ENCODE peak calls at places on chromosomes 11 and 22, in seven cellular contexts. B is mesendoderm, Y is mesenchymal stem cell, G is H1, M is H9, U is IMR-90, Z is trophoblast cell. V is an unnamed sample.
A peak's percentile ranks its signal among the peaks of the same experiment; 100 is the strongest.

GRCh38 chr11:119618208-119618909 is 110.6 kb downstream of the NECTIN1 start:
- DNase-seq in B (peak; percentile 94), Y (no peak), G (no peak), M (peak; percentile 27), U (no peak), Z (no peak), V (peak; percentile 47)

GRCh38 chr11:96905663-96906062 is 515.9 kb downstream of the JRKL start:
- DNase-seq in B (no peak), Y (no peak), G (no peak), M (no peak), U (no peak), Z (no peak), V (no peak)

GRCh38 chr22:49638788-49639187 is 188.9 kb downstream of the BRD1 start:
- DNase-seq in B (no peak), Y (no peak), G (no peak), M (no peak), U (no peak), Z (no peak), V (no peak)

GRCh38 chr22:50626856-50627451 is 998 bp downstream of the ARSA start:
- DNase-seq in B (no peak), Y (no peak), G (no peak), M (peak; percentile 22), U (no peak), Z (no peak), V (no peak)

GRCh38 chr11:34910817-34911216 is 5.4 kb downstream of the APIP start:
- DNase-seq in B (no peak), Y (no peak), G (no peak), M (no peak), U (no peak), Z (no peak), V (no peak)

GRCh38 chr11:77196961-77197360 is 68.9 kb downstream of the MYO7A start:
- DNase-seq in B (no peak), Y (no peak), G (no peak), M (no peak), U (no peak), Z (no peak), V (no peak)

GRCh38 chr22:27990451-27990840 is 71.4 kb upstream of the PITPNB start:
- DNase-seq in B (no peak), Y (no peak), G (no peak), M (peak; percentile 28), U (no peak), Z (no peak), V (no peak)

GRCh38 chr22:39524089-39524752 is 3.9 kb downstream of the ATF4 start:
- DNase-seq in B (no peak), Y (peak; percentile 22), G (no peak), M (no peak), U (no peak), Z (no peak), V (no peak)

GRCh38 chr11:78337554-78337924 is 80.1 kb downstream of the GAB2 start:
- DNase-seq in B (no peak), Y (no peak), G (no peak), M (no peak), U (no peak), Z (no peak), V (no peak)

GRCh38 chr22:43167001-43167589 is 15.7 kb downstream of the TSPO start:
- DNase-seq in B (no peak), Y (no peak), G (no peak), M (no peak), U (no peak), Z (no peak), V (no peak)

GRCh38 chr11:66113132-66113856 is 43.2 kb downstream of the PACS1 start:
- DNase-seq in B (peak; percentile 60), Y (peak; percentile 88), G (no peak), M (no peak), U (peak; percentile 90), Z (no peak), V (no peak)

GRCh38 chr11:47376543-47377371 is 1.6 kb downstream of the SPI1 start:
- DNase-seq in B (peak; percentile 38), Y (no peak), G (no peak), M (no peak), U (no peak), Z (no peak), V (no peak)

GRCh38 chr22:47225931-47226633 is 463.6 kb downstream of the TBC1D22A start:
- DNase-seq in B (no peak), Y (no peak), G (peak; percentile 2), M (peak; percentile 8), U (no peak), Z (no peak), V (no peak)

GRCh38 chr11:128182844-128183243 is 404.5 kb downstream of the ETS1 start:
- DNase-seq in B (peak; percentile 57), Y (no peak), G (no peak), M (no peak), U (no peak), Z (no peak), V (no peak)

GRCh38 chr11:69530278-69531070 is 49.0 kb downstream of the LINC01488 start:
- DNase-seq in B (no peak), Y (no peak), G (no peak), M (no peak), U (no peak), Z (no peak), V (no peak)

GRCh38 chr22:27990879-27991278 is 71.8 kb upstream of the PITPNB start:
- DNase-seq in B (peak; percentile 92), Y (peak; percentile 49), G (peak; percentile 83), M (peak; percentile 89), U (peak; percentile 8), Z (peak; percentile 55), V (peak; percentile 21)

GRCh38 chr11:125468025-125468424 is 28.0 kb downstream of the FEZ1 start:
- DNase-seq in B (no peak), Y (no peak), G (no peak), M (no peak), U (no peak), Z (no peak), V (no peak)

GRCh38 chr11:64089915-64090810 is 54.4 kb downstream of the FLRT1 start:
- DNase-seq in B (no peak), Y (peak; percentile 71), G (no peak), M (no peak), U (no peak), Z (no peak), V (no peak)

GRCh38 chr11:128720522-128720985 is 26.7 kb downstream of the FLI1 start:
- DNase-seq in B (no peak), Y (peak; percentile 61), G (peak; percentile 55), M (peak; percentile 46), U (no peak), Z (no peak), V (peak; percentile 56)

GRCh38 chr11:107457205-107457557 is 444 bp downstream of the CWF19L2 start:
- DNase-seq in B (peak; percentile 28), Y (no peak), G (no peak), M (no peak), U (peak; percentile 1), Z (peak; percentile 2), V (no peak)

GRCh38 chr11:113557926-113558325 is 82.7 kb upstream of the DRD2 start:
- DNase-seq in B (no peak), Y (no peak), G (no peak), M (no peak), U (no peak), Z (no peak), V (no peak)

GRCh38 chr11:120273432-120273831 is 33.5 kb downstream of the POU2F3 start:
- DNase-seq in B (no peak), Y (no peak), G (no peak), M (no peak), U (peak; percentile 38), Z (peak; percentile 61), V (no peak)

GRCh38 chr11:132658696-132659095 is 873.6 kb downstream of the OPCML start:
- DNase-seq in B (no peak), Y (no peak), G (no peak), M (no peak), U (no peak), Z (no peak), V (no peak)

GRCh38 chr22:19766506-19767426 is 6.2 kb downstream of the TBX1 start:
- DNase-seq in B (peak; percentile 71), Y (peak; percentile 21), G (peak; percentile 87), M (peak; percentile 68), U (no peak), Z (peak; percentile 25), V (no peak)

GRCh38 chr11:19786644-19787043 is 74.0 kb downstream of the NAV2 start:
- DNase-seq in B (no peak), Y (no peak), G (no peak), M (no peak), U (no peak), Z (no peak), V (no peak)
- H4K8ac ChIP-seq in B (no peak overlapping the region), Y (no peak overlapping the region), G (no peak overlapping the region), M (no peak overlapping the region), U (no peak overlapping the region), Z (no peak overlapping the region), V (no peak overlapping the region)

GRCh38 chr11:83816572-83817187 is 530.5 kb upstream of the CCDC90B start:
- DNase-seq in B (no peak), Y (peak; percentile 36), G (no peak), M (no peak), U (peak; percentile 42), Z (no peak), V (peak; percentile 24)
- H4K8ac ChIP-seq in B (no peak overlapping the region), Y (no peak overlapping the region), G (no peak overlapping the region), M (no peak overlapping the region), U (no peak overlapping the region), Z (no peak overlapping the region), V (no peak overlapping the region)

GRCh38 chr11:62322524-62322923 is 14.7 kb upstream of the ASRGL1 start:
- DNase-seq in B (no peak), Y (no peak), G (no peak), M (no peak), U (no peak), Z (no peak), V (no peak)

GRCh38 chr11:62324738-62325556 is 12.3 kb upstream of the ASRGL1 start:
- DNase-seq in B (peak; percentile 86), Y (peak; percentile 12), G (peak; percentile 91), M (peak; percentile 89), U (peak; percentile 18), Z (peak; percentile 88), V (peak; percentile 38)
- H4K8ac ChIP-seq in B (no peak overlapping the region), Y (no peak overlapping the region), G (no peak overlapping the region), M (no peak overlapping the region), U (no peak overlapping the region), Z (no peak overlapping the region), V (no peak overlapping the region)

GRCh38 chr11:384511-384910 is 9.5 kb upstream of the PKP3 start:
- DNase-seq in B (no peak), Y (no peak), G (no peak), M (no peak), U (no peak), Z (no peak), V (no peak)
- H4K8ac ChIP-seq in B (no peak overlapping the region), Y (no peak overlapping the region), G (no peak overlapping the region), M (no peak overlapping the region), U (no peak overlapping the region), Z (no peak overlapping the region), V (peak overlapping the region; percentile 82)